ENCODE peak calls at places on chromosomes 4 and X, in nine cellular contexts. One of them, this sample, is unnamed.

GRCh38 chr4:53010320-53010719 is 148.2 kb downstream of the RASL11B start:
- DNase-seq in naive B cell: no peak
- DNase-seq in caudate nucleus: no peak
- DNase-seq in D341Med: no peak
- DNase-seq in activated T-helper 1 cell treated with Interleukin-2 at 50 U/mL for 16 hours: no peak
- DNase-seq in CD4-positive, alpha-beta T cell: no peak
- DNase-seq in GM13976: no peak
- DNase-seq in effector memory CD8-positive, alpha-beta T cell: no peak
- DNase-seq in RPMI8226: no peak
- DNase-seq in this sample: no peak

GRCh38 chrX:48450076-48450475 is 20.0 kb downstream of the SLC38A5 start:
- DNase-seq in naive B cell: no peak
- DNase-seq in caudate nucleus: no peak
- DNase-seq in D341Med: no peak
- DNase-seq in activated T-helper 1 cell treated with Interleukin-2 at 50 U/mL for 16 hours: no peak
- DNase-seq in CD4-positive, alpha-beta T cell: no peak
- DNase-seq in GM13976: no peak
- DNase-seq in effector memory CD8-positive, alpha-beta T cell: no peak
- DNase-seq in RPMI8226: no peak
- DNase-seq in this sample: no peak

GRCh38 chrX:9341305-9342201 is 123.3 kb upstream of the TBL1X start:
- DNase-seq in naive B cell: peak
- DNase-seq in caudate nucleus: peak
- DNase-seq in D341Med: peak
- DNase-seq in activated T-helper 1 cell treated with Interleukin-2 at 50 U/mL for 16 hours: peak
- DNase-seq in CD4-positive, alpha-beta T cell: peak
- DNase-seq in GM13976: peak
- DNase-seq in effector memory CD8-positive, alpha-beta T cell: peak
- DNase-seq in RPMI8226: peak
- DNase-seq in this sample: peak

GRCh38 chr4:185282968-185283367 is 73.6 kb downstream of the SNX25 start:
- DNase-seq in naive B cell: no peak
- DNase-seq in caudate nucleus: no peak
- DNase-seq in D341Med: no peak
- DNase-seq in activated T-helper 1 cell treated with Interleukin-2 at 50 U/mL for 16 hours: no peak
- DNase-seq in CD4-positive, alpha-beta T cell: no peak
- DNase-seq in GM13976: no peak
- DNase-seq in effector memory CD8-positive, alpha-beta T cell: no peak
- DNase-seq in RPMI8226: no peak
- DNase-seq in this sample: no peak

GRCh38 chrX:29231800-29232199 is 644.6 kb downstream of the IL1RAPL1 start:
- DNase-seq in naive B cell: no peak
- DNase-seq in caudate nucleus: no peak
- DNase-seq in D341Med: no peak
- DNase-seq in activated T-helper 1 cell treated with Interleukin-2 at 50 U/mL for 16 hours: no peak
- DNase-seq in CD4-positive, alpha-beta T cell: no peak
- DNase-seq in GM13976: no peak
- DNase-seq in effector memory CD8-positive, alpha-beta T cell: no peak
- DNase-seq in RPMI8226: no peak
- DNase-seq in this sample: no peak

GRCh38 chrX:48569958-48570357 is 4.3 kb upstream of the RBM3 start:
- DNase-seq in naive B cell: no peak
- DNase-seq in caudate nucleus: no peak
- DNase-seq in D341Med: no peak
- DNase-seq in activated T-helper 1 cell treated with Interleukin-2 at 50 U/mL for 16 hours: no peak
- DNase-seq in CD4-positive, alpha-beta T cell: no peak
- DNase-seq in GM13976: peak
- DNase-seq in effector memory CD8-positive, alpha-beta T cell: no peak
- DNase-seq in RPMI8226: no peak
- DNase-seq in this sample: no peak

GRCh38 chrX:79259073-79259689 is 108.0 kb downstream of the ITM2A start:
- DNase-seq in naive B cell: peak
- DNase-seq in caudate nucleus: no peak
- DNase-seq in D341Med: no peak
- DNase-seq in activated T-helper 1 cell treated with Interleukin-2 at 50 U/mL for 16 hours: peak
- DNase-seq in CD4-positive, alpha-beta T cell: peak
- DNase-seq in GM13976: peak
- DNase-seq in effector memory CD8-positive, alpha-beta T cell: peak
- DNase-seq in RPMI8226: no peak
- DNase-seq in this sample: peak

GRCh38 chr4:38583102-38583501 is 80.9 kb upstream of the KLF3 start:
- DNase-seq in naive B cell: no peak
- DNase-seq in caudate nucleus: no peak
- DNase-seq in D341Med: no peak
- DNase-seq in activated T-helper 1 cell treated with Interleukin-2 at 50 U/mL for 16 hours: no peak
- DNase-seq in CD4-positive, alpha-beta T cell: no peak
- DNase-seq in GM13976: no peak
- DNase-seq in effector memory CD8-positive, alpha-beta T cell: no peak
- DNase-seq in RPMI8226: no peak
- DNase-seq in this sample: peak

GRCh38 chr4:74365761-74366160 is 816 bp downstream of the EREG start:
- DNase-seq in naive B cell: no peak
- DNase-seq in caudate nucleus: no peak
- DNase-seq in D341Med: no peak
- DNase-seq in activated T-helper 1 cell treated with Interleukin-2 at 50 U/mL for 16 hours: no peak
- DNase-seq in CD4-positive, alpha-beta T cell: no peak
- DNase-seq in GM13976: no peak
- DNase-seq in effector memory CD8-positive, alpha-beta T cell: no peak
- DNase-seq in RPMI8226: no peak
- DNase-seq in this sample: no peak

GRCh38 chr4:20623936-20624335 is 76.3 kb upstream of the PACRGL start:
- DNase-seq in naive B cell: no peak
- DNase-seq in caudate nucleus: no peak
- DNase-seq in D341Med: no peak
- DNase-seq in activated T-helper 1 cell treated with Interleukin-2 at 50 U/mL for 16 hours: no peak
- DNase-seq in CD4-positive, alpha-beta T cell: no peak
- DNase-seq in GM13976: no peak
- DNase-seq in effector memory CD8-positive, alpha-beta T cell: no peak
- DNase-seq in RPMI8226: no peak
- DNase-seq in this sample: no peak

GRCh38 chrX:97602465-97603258 is 719.0 kb downstream of the RPA4 start:
- DNase-seq in naive B cell: no peak
- DNase-seq in caudate nucleus: no peak
- DNase-seq in D341Med: no peak
- DNase-seq in activated T-helper 1 cell treated with Interleukin-2 at 50 U/mL for 16 hours: no peak
- DNase-seq in CD4-positive, alpha-beta T cell: no peak
- DNase-seq in GM13976: no peak
- DNase-seq in effector memory CD8-positive, alpha-beta T cell: no peak
- DNase-seq in RPMI8226: no peak
- DNase-seq in this sample: no peak

GRCh38 chr4:15712214-15712613 is 9.3 kb downstream of the BST1 start:
- DNase-seq in naive B cell: no peak
- DNase-seq in caudate nucleus: no peak
- DNase-seq in D341Med: no peak
- DNase-seq in activated T-helper 1 cell treated with Interleukin-2 at 50 U/mL for 16 hours: no peak
- DNase-seq in CD4-positive, alpha-beta T cell: no peak
- DNase-seq in GM13976: no peak
- DNase-seq in effector memory CD8-positive, alpha-beta T cell: no peak
- DNase-seq in RPMI8226: no peak
- DNase-seq in this sample: no peak

GRCh38 chrX:148380614-148381561 is 119.5 kb upstream of the AFF2 start:
- DNase-seq in naive B cell: peak
- DNase-seq in caudate nucleus: no peak
- DNase-seq in D341Med: no peak
- DNase-seq in activated T-helper 1 cell treated with Interleukin-2 at 50 U/mL for 16 hours: no peak
- DNase-seq in CD4-positive, alpha-beta T cell: no peak
- DNase-seq in GM13976: peak
- DNase-seq in effector memory CD8-positive, alpha-beta T cell: peak
- DNase-seq in RPMI8226: peak
- DNase-seq in this sample: no peak

GRCh38 chr4:2535386-2536192 is 858 bp upstream of the FAM193A start:
- DNase-seq in naive B cell: peak
- DNase-seq in caudate nucleus: no peak
- DNase-seq in D341Med: peak
- DNase-seq in activated T-helper 1 cell treated with Interleukin-2 at 50 U/mL for 16 hours: peak
- DNase-seq in CD4-positive, alpha-beta T cell: peak
- DNase-seq in GM13976: peak
- DNase-seq in effector memory CD8-positive, alpha-beta T cell: peak
- DNase-seq in RPMI8226: peak
- DNase-seq in this sample: peak

GRCh38 chrX:2841511-2841910 is 12.8 kb downstream of the GYG2 start:
- DNase-seq in naive B cell: no peak
- DNase-seq in caudate nucleus: no peak
- DNase-seq in D341Med: no peak
- DNase-seq in activated T-helper 1 cell treated with Interleukin-2 at 50 U/mL for 16 hours: no peak
- DNase-seq in CD4-positive, alpha-beta T cell: no peak
- DNase-seq in GM13976: no peak
- DNase-seq in effector memory CD8-positive, alpha-beta T cell: no peak
- DNase-seq in RPMI8226: no peak
- DNase-seq in this sample: no peak

GRCh38 chrX:112839856-112840255 is 775 bp downstream of the AMOT start:
- DNase-seq in naive B cell: no peak
- DNase-seq in caudate nucleus: no peak
- DNase-seq in D341Med: no peak
- DNase-seq in activated T-helper 1 cell treated with Interleukin-2 at 50 U/mL for 16 hours: no peak
- DNase-seq in CD4-positive, alpha-beta T cell: no peak
- DNase-seq in GM13976: no peak
- DNase-seq in effector memory CD8-positive, alpha-beta T cell: peak
- DNase-seq in RPMI8226: no peak
- DNase-seq in this sample: no peak

GRCh38 chrX:40773809-40774208 is 38.5 kb upstream of the MED14 start:
- DNase-seq in naive B cell: no peak
- DNase-seq in caudate nucleus: no peak
- DNase-seq in D341Med: no peak
- DNase-seq in activated T-helper 1 cell treated with Interleukin-2 at 50 U/mL for 16 hours: no peak
- DNase-seq in CD4-positive, alpha-beta T cell: no peak
- DNase-seq in GM13976: no peak
- DNase-seq in effector memory CD8-positive, alpha-beta T cell: no peak
- DNase-seq in RPMI8226: no peak
- DNase-seq in this sample: no peak

GRCh38 chrX:15497865-15498264 is 2.7 kb upstream of the BMX start:
- DNase-seq in naive B cell: peak
- DNase-seq in caudate nucleus: no peak
- DNase-seq in D341Med: peak
- DNase-seq in activated T-helper 1 cell treated with Interleukin-2 at 50 U/mL for 16 hours: peak
- DNase-seq in CD4-positive, alpha-beta T cell: peak
- DNase-seq in GM13976: peak
- DNase-seq in effector memory CD8-positive, alpha-beta T cell: peak
- DNase-seq in RPMI8226: peak
- DNase-seq in this sample: peak

GRCh38 chr4:7421356-7422097 is 13.2 kb downstream of the PSAPL1 start:
- DNase-seq in naive B cell: no peak
- DNase-seq in caudate nucleus: no peak
- DNase-seq in D341Med: peak
- DNase-seq in activated T-helper 1 cell treated with Interleukin-2 at 50 U/mL for 16 hours: no peak
- DNase-seq in CD4-positive, alpha-beta T cell: no peak
- DNase-seq in GM13976: no peak
- DNase-seq in effector memory CD8-positive, alpha-beta T cell: no peak
- DNase-seq in RPMI8226: no peak
- DNase-seq in this sample: no peak

GRCh38 chr4:112257098-112257497 is 25.5 kb downstream of the AP1AR start:
- DNase-seq in naive B cell: no peak
- DNase-seq in caudate nucleus: no peak
- DNase-seq in D341Med: no peak
- DNase-seq in activated T-helper 1 cell treated with Interleukin-2 at 50 U/mL for 16 hours: no peak
- DNase-seq in CD4-positive, alpha-beta T cell: no peak
- DNase-seq in GM13976: no peak
- DNase-seq in effector memory CD8-positive, alpha-beta T cell: no peak
- DNase-seq in RPMI8226: no peak
- DNase-seq in this sample: no peak

GRCh38 chrX:4764888-4765287 is 1051.4 kb upstream of the PRKX start:
- DNase-seq in naive B cell: no peak
- DNase-seq in caudate nucleus: no peak
- DNase-seq in D341Med: no peak
- DNase-seq in activated T-helper 1 cell treated with Interleukin-2 at 50 U/mL for 16 hours: no peak
- DNase-seq in CD4-positive, alpha-beta T cell: no peak
- DNase-seq in GM13976: no peak
- DNase-seq in effector memory CD8-positive, alpha-beta T cell: no peak
- DNase-seq in RPMI8226: no peak
- DNase-seq in this sample: no peak

GRCh38 chr4:182699825-182700224 is 217.4 kb downstream of the DCTD start:
- DNase-seq in naive B cell: no peak
- DNase-seq in caudate nucleus: no peak
- DNase-seq in D341Med: no peak
- DNase-seq in activated T-helper 1 cell treated with Interleukin-2 at 50 U/mL for 16 hours: no peak
- DNase-seq in CD4-positive, alpha-beta T cell: no peak
- DNase-seq in GM13976: no peak
- DNase-seq in effector memory CD8-positive, alpha-beta T cell: no peak
- DNase-seq in RPMI8226: no peak
- DNase-seq in this sample: no peak

GRCh38 chr4:149409186-149410056 is 406.2 kb downstream of the IQCM start:
- DNase-seq in naive B cell: no peak
- DNase-seq in caudate nucleus: no peak
- DNase-seq in D341Med: no peak
- DNase-seq in activated T-helper 1 cell treated with Interleukin-2 at 50 U/mL for 16 hours: no peak
- DNase-seq in CD4-positive, alpha-beta T cell: no peak
- DNase-seq in GM13976: no peak
- DNase-seq in effector memory CD8-positive, alpha-beta T cell: no peak
- DNase-seq in RPMI8226: no peak
- DNase-seq in this sample: no peak

GRCh38 chr4:47122592-47123291 is 91.4 kb downstream of the GABRB1 start:
- DNase-seq in naive B cell: peak
- DNase-seq in caudate nucleus: peak
- DNase-seq in D341Med: peak
- DNase-seq in activated T-helper 1 cell treated with Interleukin-2 at 50 U/mL for 16 hours: peak
- DNase-seq in CD4-positive, alpha-beta T cell: peak
- DNase-seq in GM13976: peak
- DNase-seq in effector memory CD8-positive, alpha-beta T cell: peak
- DNase-seq in RPMI8226: peak
- DNase-seq in this sample: peak

GRCh38 chr4:99808260-99808857 is 8.3 kb upstream of the DAPP1 start:
- DNase-seq in naive B cell: peak
- DNase-seq in caudate nucleus: peak
- DNase-seq in D341Med: peak
- DNase-seq in activated T-helper 1 cell treated with Interleukin-2 at 50 U/mL for 16 hours: peak
- DNase-seq in CD4-positive, alpha-beta T cell: peak
- DNase-seq in GM13976: peak
- DNase-seq in effector memory CD8-positive, alpha-beta T cell: peak
- DNase-seq in RPMI8226: peak
- DNase-seq in this sample: peak

GRCh38 chr4:158644755-158645154 is 26.9 kb downstream of the C4orf46 start:
- DNase-seq in naive B cell: no peak
- DNase-seq in caudate nucleus: no peak
- DNase-seq in D341Med: no peak
- DNase-seq in activated T-helper 1 cell treated with Interleukin-2 at 50 U/mL for 16 hours: no peak
- DNase-seq in CD4-positive, alpha-beta T cell: no peak
- DNase-seq in GM13976: no peak
- DNase-seq in effector memory CD8-positive, alpha-beta T cell: no peak
- DNase-seq in RPMI8226: no peak
- DNase-seq in this sample: no peak

GRCh38 chrX:119482497-119483480 is 14.5 kb downstream of the SLC25A5 start:
- DNase-seq in naive B cell: peak
- DNase-seq in caudate nucleus: peak
- DNase-seq in D341Med: no peak
- DNase-seq in activated T-helper 1 cell treated with Interleukin-2 at 50 U/mL for 16 hours: peak
- DNase-seq in CD4-positive, alpha-beta T cell: peak
- DNase-seq in GM13976: peak
- DNase-seq in effector memory CD8-positive, alpha-beta T cell: peak
- DNase-seq in RPMI8226: peak
- DNase-seq in this sample: peak

GRCh38 chr4:38003102-38003501 is 42.9 kb downstream of the PTTG2 start:
- DNase-seq in naive B cell: no peak
- DNase-seq in caudate nucleus: no peak
- DNase-seq in D341Med: no peak
- DNase-seq in activated T-helper 1 cell treated with Interleukin-2 at 50 U/mL for 16 hours: no peak
- DNase-seq in CD4-positive, alpha-beta T cell: no peak
- DNase-seq in GM13976: no peak
- DNase-seq in effector memory CD8-positive, alpha-beta T cell: peak
- DNase-seq in RPMI8226: no peak
- DNase-seq in this sample: no peak

GRCh38 chrX:136021160-136021559 is 35.9 kb downstream of the SLC9A6 start:
- DNase-seq in naive B cell: no peak
- DNase-seq in caudate nucleus: no peak
- DNase-seq in D341Med: no peak
- DNase-seq in activated T-helper 1 cell treated with Interleukin-2 at 50 U/mL for 16 hours: no peak
- DNase-seq in CD4-positive, alpha-beta T cell: no peak
- DNase-seq in GM13976: no peak
- DNase-seq in effector memory CD8-positive, alpha-beta T cell: no peak
- DNase-seq in RPMI8226: no peak
- DNase-seq in this sample: no peak

GRCh38 chr4:42151568-42152506 is 618 bp downstream of the BEND4 start:
- DNase-seq in naive B cell: peak
- DNase-seq in caudate nucleus: no peak
- DNase-seq in D341Med: peak
- DNase-seq in activated T-helper 1 cell treated with Interleukin-2 at 50 U/mL for 16 hours: no peak
- DNase-seq in CD4-positive, alpha-beta T cell: no peak
- DNase-seq in GM13976: peak
- DNase-seq in effector memory CD8-positive, alpha-beta T cell: no peak
- DNase-seq in RPMI8226: peak
- DNase-seq in this sample: peak

GRCh38 chr4:37891221-37892159 is 606 bp downstream of the TBC1D1 start:
- DNase-seq in naive B cell: peak
- DNase-seq in caudate nucleus: no peak
- DNase-seq in D341Med: no peak
- DNase-seq in activated T-helper 1 cell treated with Interleukin-2 at 50 U/mL for 16 hours: peak
- DNase-seq in CD4-positive, alpha-beta T cell: peak
- DNase-seq in GM13976: peak
- DNase-seq in effector memory CD8-positive, alpha-beta T cell: peak
- DNase-seq in RPMI8226: peak
- DNase-seq in this sample: peak

This sample was measured in activated T-cell treated with anti-CD3 and anti-CD28 coated beads for 48 hours.